ENCODE peak calls at places on chromosomes 4 and X, in seven cellular contexts. D is WTC11, Q is KBM-7, W is nephron progenitor cell, P is kidney tubule cell, O is AML-193, T is activated T-cell treated with anti-CD3 and anti-CD28 coated beads for 48 hours. X is an unnamed sample.
A peak's percentile ranks its signal among the peaks of the same experiment; 100 is the strongest.

GRCh38 chr4:84719115-84719514 is 136.2 kb downstream of the CDS1 start:
- DNase-seq in D (no peak), Q (no peak), W (no peak), P (no peak), O (no peak), T (no peak), X (no peak)

GRCh38 chr4:4782969-4783368 is 76.5 kb upstream of the MSX1 start:
- DNase-seq in D (no peak), Q (no peak), W (no peak), P (peak; percentile 15), O (no peak), T (no peak), X (no peak)

GRCh38 chr4:76753814-76754213 is 144.1 kb downstream of the SOWAHB start:
- DNase-seq in D (no peak), Q (no peak), W (no peak), P (peak; percentile 91), O (no peak), T (no peak), X (peak; percentile 86)

GRCh38 chrX:9765072-9765736 is 443 bp downstream of the GPR143 start:
- DNase-seq in D (peak; percentile 35), Q (no peak), W (peak; percentile 47), P (peak; percentile 22), O (no peak), T (no peak), X (no peak)

GRCh38 chr4:104971458-104971857 is 175.2 kb upstream of the TET2 start:
- DNase-seq in D (no peak), Q (no peak), W (no peak), P (peak; percentile 6), O (no peak), T (no peak), X (no peak)

GRCh38 chr4:92232566-92232965 is 71.2 kb upstream of the GRID2 start:
- DNase-seq in D (no peak), Q (no peak), W (no peak), P (peak; percentile 9), O (no peak), T (no peak), X (peak; percentile 7)

GRCh38 chr4:48290146-48290772 is 20.6 kb upstream of the TEC start:
- DNase-seq in D (peak; percentile 39), Q (peak; percentile 64), W (no peak), P (peak; percentile 44), O (no peak), T (no peak), X (peak; percentile 32)

GRCh38 chr4:74531952-74532794 is 87.2 kb downstream of the AREG start:
- DNase-seq in D (no peak), Q (peak; percentile 47), W (no peak), P (peak; percentile 83), O (peak; percentile 83), T (no peak), X (peak; percentile 72)

GRCh38 chr4:85514117-85514516 is 39.2 kb downstream of the ARHGAP24 start:
- DNase-seq in D (no peak), Q (no peak), W (no peak), P (no peak), O (no peak), T (no peak), X (no peak)

GRCh38 chr4:126427781-126428360 is 1113.1 kb downstream of the FAT4 start:
- DNase-seq in D (no peak), Q (no peak), W (peak; percentile 6), P (no peak), O (no peak), T (no peak), X (no peak)

GRCh38 chrX:40107291-40108083 is 9.7 kb upstream of the BCOR start:
- DNase-seq in D (no peak), Q (no peak), W (peak; percentile 54), P (peak; percentile 87), O (no peak), T (no peak), X (peak; percentile 87)

GRCh38 chr4:110087116-110087708 is 111.2 kb downstream of the ELOVL6 start:
- DNase-seq in D (no peak), Q (peak; percentile 28), W (no peak), P (peak; percentile 85), O (no peak), T (no peak), X (peak; percentile 59)

GRCh38 chr4:83340692-83341343 is 6.2 kb upstream of the HPSE start:
- DNase-seq in D (no peak), Q (peak; percentile 74), W (no peak), P (no peak), O (no peak), T (peak; percentile 19), X (no peak)

GRCh38 chrX:84187501-84188319 is at the start of gene RPS6KA6:
- DNase-seq in D (peak; percentile 44), Q (no peak), W (peak; percentile 63), P (peak; percentile 38), O (no peak), T (no peak), X (no peak)

GRCh38 chr4:26136615-26137014 is 184.2 kb upstream of the RBPJ start:
- DNase-seq in D (no peak), Q (no peak), W (no peak), P (no peak), O (no peak), T (no peak), X (no peak)

GRCh38 chrX:134718329-134719317 is 60.4 kb upstream of the PLAC1 start:
- DNase-seq in D (no peak), Q (peak; percentile 85), W (no peak), P (peak; percentile 87), O (peak; percentile 18), T (peak; percentile 23), X (peak; percentile 87)

GRCh38 chr4:25172964-25173917 is 13.0 kb upstream of the SEPSECS start:
- DNase-seq in D (no peak), Q (peak; percentile 36), W (no peak), P (peak; percentile 98), O (peak; percentile 58), T (no peak), X (peak; percentile 88)

GRCh38 chr4:152860057-152860456 is 76.1 kb upstream of the FHDC1 start:
- DNase-seq in D (no peak), Q (no peak), W (no peak), P (no peak), O (no peak), T (no peak), X (no peak)

GRCh38 chr4:54513231-54513630 is 144.5 kb upstream of the KIT start:
- DNase-seq in D (no peak), Q (no peak), W (no peak), P (peak; percentile 64), O (no peak), T (no peak), X (peak; percentile 45)

GRCh38 chr4:158202475-158202874 is 7.8 kb upstream of the TMEM144 start:
- DNase-seq in D (no peak), Q (no peak), W (no peak), P (no peak), O (no peak), T (no peak), X (no peak)

GRCh38 chr4:112910109-112910736 is 139.2 kb upstream of the ANK2 start:
- DNase-seq in D (no peak), Q (peak; percentile 37), W (peak; percentile 15), P (peak; percentile 5), O (no peak), T (no peak), X (no peak)

GRCh38 chr4:153211986-153212720 is 7.9 kb downstream of the TRIM2 start:
- DNase-seq in D (no peak), Q (no peak), W (no peak), P (peak; percentile 30), O (no peak), T (no peak), X (no peak)

GRCh38 chr4:74376888-74377483 is 12.0 kb downstream of the EREG start:
- DNase-seq in D (no peak), Q (peak; percentile 38), W (no peak), P (peak; percentile 71), O (peak; percentile 68), T (no peak), X (peak; percentile 58)

GRCh38 chr4:184649971-184650855 is 675 bp downstream of the PRIMPOL start:
- DNase-seq in D (no peak), Q (peak; percentile 64), W (peak; percentile 24), P (peak; percentile 59), O (peak; percentile 19), T (peak; percentile 12), X (no peak)

GRCh38 chr4:99615210-99615834 is 40.7 kb downstream of the MTTP start:
- DNase-seq in D (no peak), Q (no peak), W (no peak), P (no peak), O (no peak), T (no peak), X (no peak)

GRCh38 chr4:54230479-54231418 is 1.7 kb downstream of the PDGFRA start:
- DNase-seq in D (peak; percentile 55), Q (no peak), W (peak; percentile 41), P (no peak), O (no peak), T (no peak), X (no peak)

GRCh38 chrX:120308959-120309872 is 2.0 kb downstream of the TMEM255A start:
- DNase-seq in D (peak; percentile 67), Q (peak; percentile 94), W (peak; percentile 56), P (peak; percentile 78), O (no peak), T (peak; percentile 51), X (no peak)

GRCh38 chr4:159697322-159698283 is 594.7 kb downstream of the RAPGEF2 start:
- DNase-seq in D (no peak), Q (no peak), W (no peak), P (no peak), O (no peak), T (no peak), X (no peak)

GRCh38 chrX:22800360-22800759 is 199.4 kb upstream of the DDX53 start:
- DNase-seq in D (no peak), Q (peak; percentile 56), W (no peak), P (peak; percentile 50), O (peak; percentile 57), T (no peak), X (peak; percentile 65)

X was measured in RCC 7860.